ENCODE peak calls at places on chromosomes 7 and 10, in seven cellular contexts. L is ovary, Z is left lung, S is HFFc6, D is glutamatergic neuron, M is progenitor cell of endocrine pancreas, R is lower lobe of right lung. E is an unnamed sample.

GRCh38 chr10:123507298-123507697 is 158.9 kb upstream of the GPR26 start:
- DNase-seq in L (no peak), Z (no peak), S (no peak), D (no peak), M (no peak), R (no peak), E (no peak)

GRCh38 chr7:125427676-125428075 is 498.1 kb upstream of the POT1 start:
- DNase-seq in L (no peak), Z (no peak), S (no peak), D (no peak), M (no peak), R (no peak), E (no peak)

GRCh38 chr10:9807848-9808247 is 1209.8 kb upstream of the CELF2 start:
- DNase-seq in L (no peak), Z (no peak), S (no peak), D (no peak), M (no peak), R (no peak), E (no peak)

GRCh38 chr7:28830831-28831230 is 127.3 kb downstream of the TRIL start:
- DNase-seq in L (no peak), Z (no peak), S (no peak), D (no peak), M (no peak), R (no peak), E (no peak)

GRCh38 chr10:29317027-29317420 is 28.2 kb downstream of the LYZL1 start:
- DNase-seq in L (no peak), Z (no peak), S (no peak), D (no peak), M (no peak), R (no peak), E (no peak)

GRCh38 chr7:29606287-29606721 is 42.7 kb downstream of the PRR15 start:
- DNase-seq in L (no peak), Z (no peak), S (peak; percentile 35), D (no peak), M (no peak), R (no peak), E (no peak)

GRCh38 chr7:66741706-66742053 is 1.1 kb downstream of the RABGEF1 start:
- DNase-seq in L (peak; percentile 40), Z (no peak), S (no peak), D (no peak), M (no peak), R (no peak), E (no peak)

GRCh38 chr10:84214612-84215235 is 10.6 kb downstream of the LRIT2 start:
- DNase-seq in L (no peak), Z (no peak), S (no peak), D (peak; percentile 57), M (no peak), R (no peak), E (no peak)

GRCh38 chr7:82506702-82507101 is 63.1 kb upstream of the CACNA2D1 start:
- DNase-seq in L (peak; percentile 52), Z (no peak), S (no peak), D (no peak), M (no peak), R (no peak), E (no peak)

GRCh38 chr7:132789281-132789680 is 213.0 kb upstream of the PLXNA4 start:
- DNase-seq in L (no peak), Z (no peak), S (no peak), D (no peak), M (no peak), R (no peak), E (no peak)

GRCh38 chr10:60394444-60394843 is 4.8 kb upstream of the ANK3 start:
- DNase-seq in L (no peak), Z (no peak), S (no peak), D (peak; percentile 37), M (no peak), R (no peak), E (no peak)

GRCh38 chr10:78717200-78717599 is 351.6 kb upstream of the ZMIZ1 start:
- DNase-seq in L (no peak), Z (no peak), S (peak; percentile 49), D (no peak), M (no peak), R (no peak), E (no peak)

GRCh38 chr7:94700926-94701554 is 45.1 kb upstream of the SGCE start:
- DNase-seq in L (no peak), Z (no peak), S (no peak), D (no peak), M (no peak), R (no peak), E (no peak)

GRCh38 chr7:134999136-134999535 is 12.8 kb downstream of the AGBL3 start:
- DNase-seq in L (no peak), Z (no peak), S (no peak), D (no peak), M (no peak), R (no peak), E (no peak)

GRCh38 chr10:95513941-95514392 is 47.2 kb downstream of the SORBS1 start:
- DNase-seq in L (no peak), Z (no peak), S (peak; percentile 38), D (no peak), M (no peak), R (no peak), E (no peak)

GRCh38 chr7:118080947-118081346 is 103.0 kb upstream of the LSM8 start:
- DNase-seq in L (no peak), Z (no peak), S (no peak), D (no peak), M (no peak), R (no peak), E (no peak)

GRCh38 chr10:12663863-12664262 is 314.5 kb downstream of the CAMK1D start:
- DNase-seq in L (no peak), Z (no peak), S (no peak), D (no peak), M (no peak), R (no peak), E (no peak)

GRCh38 chr7:154571772-154572171 is 431.2 kb downstream of the PAXIP1 start:
- DNase-seq in L (no peak), Z (no peak), S (no peak), D (no peak), M (no peak), R (no peak), E (no peak)

GRCh38 chr10:76469675-76470074 is 1038.3 kb downstream of the LRMDA start:
- DNase-seq in L (no peak), Z (no peak), S (no peak), D (no peak), M (no peak), R (no peak), E (no peak)

GRCh38 chr10:43344051-43344450 is 27.4 kb upstream of the FXYD4 start:
- DNase-seq in L (no peak), Z (no peak), S (no peak), D (no peak), M (no peak), R (no peak), E (no peak)

GRCh38 chr7:108395442-108395841 is 60.8 kb downstream of the NRCAM start:
- DNase-seq in L (no peak), Z (no peak), S (no peak), D (no peak), M (no peak), R (no peak), E (no peak)

GRCh38 chr10:23955456-23955855 is 253.5 kb upstream of the KIAA1217 start:
- DNase-seq in L (no peak), Z (no peak), S (no peak), D (no peak), M (no peak), R (no peak), E (no peak)

GRCh38 chr10:23945845-23946244 is 263.1 kb upstream of the KIAA1217 start:
- DNase-seq in L (no peak), Z (no peak), S (no peak), D (no peak), M (no peak), R (no peak), E (no peak)

GRCh38 chr10:23951841-23952240 is 257.1 kb upstream of the KIAA1217 start:
- DNase-seq in L (no peak), Z (no peak), S (no peak), D (no peak), M (no peak), R (no peak), E (no peak)
- TF ChIP-seq CTCF in L (no peak), Z (no peak), S (no peak), D (no peak), M (no peak), R (no peak), E (no peak)

DNA sequence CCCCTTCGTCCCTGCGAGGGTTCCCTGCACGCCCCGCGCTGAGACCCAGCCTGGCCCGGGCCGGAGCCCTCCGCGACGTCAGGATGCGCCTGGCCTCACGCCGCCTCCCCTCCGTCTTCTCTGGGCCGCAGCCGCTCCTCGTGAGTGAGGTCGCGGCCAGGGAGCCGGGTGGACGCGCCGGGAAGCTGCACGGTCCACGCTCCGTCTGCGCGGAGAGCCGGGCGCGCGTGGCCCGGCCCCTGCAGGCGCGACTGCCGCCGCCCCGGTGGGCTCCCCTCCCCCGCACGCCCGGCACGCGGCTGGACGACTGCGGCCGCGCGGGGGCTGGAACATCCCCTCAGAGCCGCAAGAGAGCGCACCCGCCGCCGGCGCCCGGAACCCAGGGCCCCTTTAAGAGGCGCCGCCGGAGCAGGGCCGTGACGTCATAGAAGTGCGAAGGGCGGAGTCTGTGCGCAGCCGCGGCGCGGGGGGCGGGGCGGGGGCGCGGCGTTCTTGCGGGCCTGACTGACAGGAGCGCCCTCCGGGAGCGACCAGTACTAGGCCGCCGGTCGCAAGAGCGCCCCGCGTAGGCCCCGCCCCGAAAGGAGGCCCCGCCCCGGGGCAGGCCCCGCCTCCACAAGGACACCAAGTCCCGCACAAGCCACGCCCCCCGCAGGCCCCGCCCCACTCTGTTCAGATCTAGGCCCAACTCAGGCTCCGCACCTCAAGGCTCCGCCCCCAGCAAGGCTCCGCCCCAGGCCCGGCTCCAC is 449 bp upstream of the INPP5A start:
- DNase-seq in L (peak; percentile 100), Z (peak; percentile 100), S (peak; percentile 98), D (peak; percentile 100), M (peak; percentile 100), R (peak; percentile 100), E (peak; percentile 100)
- TF ChIP-seq CTCF in L (peak; percentile 34), Z (peak; percentile 28), S (peak; percentile 56), D (peak; percentile 11), M (peak; percentile 41), R (peak; percentile 42), E (peak; percentile 40)

GRCh38 chr10:287029-287428 is 151.8 kb downstream of the ZMYND11 start:
- DNase-seq in L (no peak), Z (no peak), S (no peak), D (no peak), M (no peak), R (no peak), E (no peak)

GRCh38 chr10:289581-289980 is 154.3 kb downstream of the ZMYND11 start:
- DNase-seq in L (no peak), Z (no peak), S (no peak), D (no peak), M (no peak), R (no peak), E (no peak)

GRCh38 chr10:288605-289200 is 153.4 kb downstream of the ZMYND11 start:
- DNase-seq in L (no peak), Z (no peak), S (no peak), D (no peak), M (no peak), R (no peak), E (no peak)

GRCh38 chr10:290026-290725 is 154.9 kb downstream of the ZMYND11 start:
- DNase-seq in L (no peak), Z (no peak), S (no peak), D (no peak), M (no peak), R (no peak), E (no peak)

GRCh38 chr10:287814-288213 is 152.6 kb downstream of the ZMYND11 start:
- DNase-seq in L (no peak), Z (no peak), S (peak; percentile 7), D (no peak), M (no peak), R (no peak), E (no peak)
- TF ChIP-seq CTCF in L (no peak), Z (no peak), S (peak; percentile 76), D (no peak), M (peak; percentile 34), R (no peak), E (no peak)

GRCh38 chr7:32879460-32879859 is 12.1 kb downstream of the KBTBD2 start:
- DNase-seq in L (no peak), Z (no peak), S (no peak), D (no peak), M (no peak), R (no peak), E (no peak)
- TF ChIP-seq CTCF in L (no peak), Z (no peak), S (no peak), D (no peak), M (no peak), R (no peak), E (no peak)

E was measured in upper lobe of right lung.